ENCODE peak calls at places on chromosomes 5 and 9, in ten cellular contexts. O is left lung, V is HCT116, A is brain microvascular endothelial cell, U is pancreas, C is heart right ventricle, D is stomach, Q is MM.1S, X is keratinocyte, S is neural progenitor cell. P is an unnamed sample.
A peak's percentile ranks its signal among the peaks of the same experiment; 100 is the strongest.

GRCh38 chr5:50709471-50709870 is 43.0 kb downstream of the PARP8 start:
- DNase-seq in Q (no peak), C (no peak), A (peak; percentile 69), V (no peak), U (no peak), S (no peak), O (no peak), D (no peak), X (no peak), P (no peak)

GRCh38 chr5:79929095-79929494 is 62.0 kb downstream of the MTX3 start:
- DNase-seq in X (no peak), Q (no peak), D (no peak), S (no peak), V (no peak), C (no peak), U (no peak), A (no peak), O (no peak), P (no peak)

GRCh38 chr5:124240732-124241131 is 505.7 kb downstream of the ZNF608 start:
- DNase-seq in Q (no peak), D (no peak), V (no peak), S (no peak), X (no peak), O (no peak), U (no peak), A (no peak), C (no peak), P (no peak)

GRCh38 chr5:78757269-78758053 is 108.9 kb upstream of the LHFPL2 start:
- DNase-seq in A (peak; percentile 51), U (no peak), O (no peak), S (no peak), D (no peak), Q (peak; percentile 24), X (no peak), V (no peak), C (no peak), P (no peak)

GRCh38 chr5:66469684-66470083 is 126.5 kb upstream of the MAST4 start:
- DNase-seq in X (no peak), A (no peak), D (no peak), C (no peak), S (no peak), O (no peak), Q (no peak), V (peak; percentile 6), U (no peak), P (no peak)

GRCh38 chr9:136441191-136441680 is 1.6 kb upstream of the INPP5E start:
- DNase-seq in U (no peak), X (no peak), D (no peak), Q (no peak), A (peak; percentile 9), O (no peak), S (no peak), C (no peak), V (no peak), P (no peak)

GRCh38 chr5:148482697-148483462 is 99.1 kb downstream of the FBXO38 start:
- DNase-seq in D (peak; percentile 58), A (peak; percentile 25), O (peak; percentile 82), X (no peak), U (peak; percentile 40), S (peak; percentile 75), V (peak; percentile 44), C (peak; percentile 50), Q (peak; percentile 40), P (no peak)

GRCh38 chr5:124948754-124949275 is 202.4 kb upstream of the ZNF608 start:
- DNase-seq in D (no peak), O (no peak), X (no peak), V (no peak), Q (no peak), U (no peak), S (no peak), C (no peak), A (no peak), P (no peak)

GRCh38 chr5:71828641-71829040 is 109.6 kb downstream of the CARTPT start:
- DNase-seq in S (no peak), C (no peak), Q (peak; percentile 9), X (no peak), A (peak; percentile 40), U (no peak), V (no peak), D (no peak), O (no peak), P (no peak)

GRCh38 chr5:169567079-169567478 is 16.5 kb upstream of the SPDL1 start:
- DNase-seq in D (no peak), V (no peak), X (no peak), U (no peak), Q (peak; percentile 9), C (no peak), S (peak; percentile 38), O (no peak), A (no peak), P (no peak)

GRCh38 chr5:124630767-124631704 is 115.4 kb downstream of the ZNF608 start:
- DNase-seq in D (no peak), V (no peak), S (no peak), Q (peak; percentile 78), U (no peak), A (peak; percentile 24), O (no peak), X (no peak), C (no peak), P (no peak)

GRCh38 chr5:79346420-79346824 is 110.5 kb downstream of the JMY start:
- DNase-seq in S (no peak), U (no peak), A (peak; percentile 83), O (no peak), V (peak; percentile 56), C (no peak), X (no peak), Q (no peak), D (no peak), P (no peak)

GRCh38 chr9:79279356-79279755 is 292.4 kb upstream of the TLE4 start:
- DNase-seq in C (no peak), A (no peak), U (no peak), D (no peak), Q (no peak), X (no peak), O (no peak), V (no peak), S (no peak), P (no peak)

GRCh38 chr5:100779669-100780375 is 123.3 kb downstream of the ST8SIA4 start:
- DNase-seq in O (no peak), Q (peak; percentile 65), A (no peak), X (no peak), V (no peak), D (no peak), S (no peak), C (no peak), U (no peak), P (no peak)

GRCh38 chr5:100777680-100778281 is 125.3 kb downstream of the ST8SIA4 start:
- DNase-seq in A (peak; percentile 75), D (no peak), C (peak; percentile 46), V (peak; percentile 29), S (no peak), X (no peak), Q (peak; percentile 31), U (no peak), O (no peak), P (peak; percentile 69)

GRCh38 chr5:100776244-100776643 is 126.8 kb downstream of the ST8SIA4 start:
- DNase-seq in S (no peak), V (no peak), X (no peak), O (no peak), A (no peak), Q (no peak), C (no peak), U (no peak), D (no peak), P (no peak)

DNA sequence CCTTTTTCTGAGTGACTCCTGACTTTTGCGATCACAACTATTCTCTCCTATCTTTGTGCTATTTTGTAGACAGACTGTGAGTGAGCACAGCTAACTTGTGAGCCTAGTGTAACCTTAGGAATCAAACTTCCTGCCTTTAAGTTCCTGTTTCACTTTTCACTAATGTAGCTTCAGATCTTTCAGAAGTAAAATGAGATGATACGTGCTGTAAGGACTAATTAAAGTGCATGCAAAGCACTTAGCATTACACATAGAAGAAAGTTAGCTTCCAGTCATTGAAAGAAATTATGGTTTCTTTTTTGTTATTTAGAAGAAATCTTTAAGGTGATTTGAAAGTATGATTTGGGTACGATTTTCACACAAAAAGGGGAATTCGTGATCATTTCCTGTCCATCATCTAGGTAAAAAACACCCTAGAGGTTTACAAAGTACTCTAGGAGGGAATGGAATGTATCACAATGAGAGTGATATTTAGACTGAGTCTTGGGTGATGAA is 122.7 kb downstream of the ST8SIA4 start:
- DNase-seq in C (no peak), D (no peak), A (no peak), Q (peak; percentile 73), S (no peak), V (no peak), U (no peak), X (no peak), O (no peak), P (no peak)
- H3K27ac ChIP-seq in C (no peak overlapping the region), D (peak overlapping the region; percentile 25), A (no peak overlapping the region), Q (peak overlapping the region; percentile 88), S (no peak overlapping the region), V (no peak overlapping the region), U (no peak overlapping the region), X (no peak overlapping the region), O (peak overlapping the region; percentile 57), P (no peak overlapping the region)

DNA sequence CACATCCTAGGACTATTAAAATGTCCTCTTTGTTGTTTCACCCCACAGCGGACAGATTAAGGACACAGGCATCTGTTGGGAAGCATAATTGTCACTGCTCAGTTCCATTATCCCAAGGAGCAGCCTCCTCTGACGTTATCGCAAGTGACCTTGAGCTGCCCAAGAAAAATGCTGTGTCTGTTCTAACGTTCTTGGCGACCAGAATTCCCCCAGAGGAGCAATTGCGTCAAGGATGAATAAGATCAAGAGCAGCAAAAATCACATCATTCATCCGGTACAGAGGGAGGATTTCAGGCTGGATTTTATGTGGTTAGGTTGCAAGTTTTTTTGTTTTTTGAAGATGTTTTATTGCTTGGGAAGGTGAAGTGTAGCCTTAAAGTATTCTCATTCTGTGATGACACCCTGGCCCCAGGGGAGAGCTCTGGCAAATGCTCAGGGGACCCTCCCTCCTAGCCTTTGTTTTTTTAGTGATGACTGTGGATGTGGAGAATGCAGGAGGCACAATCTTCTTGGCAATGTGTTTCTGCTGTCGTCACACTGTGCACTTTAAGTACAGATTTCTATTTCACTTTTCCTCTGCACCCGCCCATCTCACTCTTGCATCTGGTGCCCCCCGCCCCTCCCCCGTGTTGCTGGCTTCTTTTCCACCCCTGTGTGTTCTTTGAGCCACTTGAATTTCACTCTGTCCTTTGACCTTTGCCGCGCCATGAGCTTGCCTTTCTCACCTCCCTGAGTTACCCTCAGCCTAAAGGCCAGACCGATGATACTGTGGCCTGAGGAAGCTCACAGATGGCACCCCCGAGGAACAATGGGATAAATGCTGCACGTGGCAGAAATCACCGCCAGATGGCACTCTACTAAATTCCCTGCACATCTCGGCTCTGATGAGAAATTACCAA is 308.4 kb downstream of the RAB3C start:
- DNase-seq in D (peak; percentile 70), O (no peak), A (peak; percentile 95), Q (peak; percentile 58), U (peak; percentile 54), V (peak; percentile 33), X (peak; percentile 44), C (peak; percentile 67), S (peak; percentile 75), P (peak; percentile 86)
- H3K4me3 ChIP-seq in D (no peak overlapping the region), O (no peak overlapping the region), A (peak overlapping the region; percentile 51), Q (no peak overlapping the region), U (no peak overlapping the region), V (no peak overlapping the region), X (peak overlapping the region; percentile 32), C (no peak overlapping the region), S (no peak overlapping the region), P (peak overlapping the region; percentile 5)

GRCh38 chr9:127793093-127793708 is 7.4 kb downstream of the CDK9 start:
- DNase-seq in U (peak; percentile 42), S (no peak), V (no peak), C (no peak), X (no peak), O (no peak), D (peak; percentile 48), Q (no peak), A (no peak), P (no peak)
- H3K27ac ChIP-seq in U (no peak overlapping the region), S (peak overlapping the region; percentile 63), V (no peak overlapping the region), C (no peak overlapping the region), X (no peak overlapping the region), O (peak overlapping the region; percentile 13), D (peak overlapping the region; percentile 76), Q (no peak overlapping the region), A (no peak overlapping the region), P (no peak overlapping the region)

GRCh38 chr5:14668247-14668646 is 3.7 kb downstream of the OTULIN start:
- DNase-seq in A (no peak), C (no peak), O (no peak), S (no peak), D (no peak), X (no peak), U (no peak), V (no peak), Q (no peak), P (no peak)
- H3K4me3 ChIP-seq in A (no peak overlapping the region), C (no peak overlapping the region), O (no peak overlapping the region), S (no peak overlapping the region), D (no peak overlapping the region), X (no peak overlapping the region), U (no peak overlapping the region), V (no peak overlapping the region), Q (no peak overlapping the region), P (no peak overlapping the region)